ENCODE peak calls at places on chromosomes 11 and 22, in four cellular contexts. N is HepG2, C is K562, F is GM12878. U is an unnamed sample.

GRCh38 chr11:4495487-4495886 is 13.0 kb downstream of the OR52K1 start:
- DNase-seq in N (no peak), F (no peak), C (no peak), U (no peak)

GRCh38 chr22:20957118-20957690 is 9.9 kb upstream of the AIFM3 start:
- DNase-seq in C (no peak), F (no peak), N (no peak), U (no peak)

GRCh38 chr11:73324665-73325035 is 16.6 kb downstream of the ARHGEF17 start:
- DNase-seq in C (no peak), N (no peak), F (no peak), U (no peak)

GRCh38 chr11:34447044-34447443 is 8.3 kb downstream of the CAT start:
- DNase-seq in C (no peak), F (no peak), N (no peak), U (no peak)

GRCh38 chr11:18727499-18728236 is 1.7 kb upstream of the IGSF22 start:
- DNase-seq in C (peak; percentile 75), N (peak; percentile 48), F (no peak), U (peak; percentile 76)

GRCh38 chr11:86687083-86687799 is 14.8 kb upstream of the ME3 start:
- DNase-seq in F (no peak), C (no peak), N (no peak), U (no peak)

GRCh38 chr11:127105578-127105977 is 105.0 kb upstream of the KIRREL3 start:
- DNase-seq in F (no peak), C (no peak), N (no peak), U (no peak)

GRCh38 chr11:488062-488461 is 19.0 kb downstream of the RNH1 start:
- DNase-seq in F (no peak), C (no peak), N (no peak), U (no peak)

GRCh38 chr11:41971592-41971991 is 512.1 kb upstream of the LRRC4C start:
- DNase-seq in F (no peak), N (no peak), C (no peak), U (no peak)

GRCh38 chr11:85939099-85940015 is 84.2 kb downstream of the CCDC83 start:
- DNase-seq in N (no peak), C (no peak), F (no peak), U (no peak)

GRCh38 chr11:114159802-114160588 is 100.5 kb downstream of the ZBTB16 start:
- DNase-seq in C (peak; percentile 92), N (peak; percentile 80), F (peak; percentile 34), U (peak; percentile 84)

GRCh38 chr11:74672956-74673895 is 58.0 kb downstream of the CHRDL2 start:
- DNase-seq in F (no peak), C (peak; percentile 32), N (no peak), U (no peak)

GRCh38 chr11:59416613-59417012 is 9.6 kb downstream of the OR5A2 start:
- DNase-seq in N (no peak), F (no peak), C (no peak), U (no peak)

GRCh38 chr11:128300785-128301184 is 286.6 kb downstream of the ETS1 start:
- DNase-seq in F (no peak), C (no peak), N (no peak), U (no peak)

GRCh38 chr11:125080531-125080911 is 17.4 kb downstream of the SLC37A2 start:
- DNase-seq in F (no peak), N (no peak), C (no peak), U (no peak)

GRCh38 chr11:94768602-94769511 is 701 bp downstream of the AMOTL1 start:
- DNase-seq in F (no peak), C (peak; percentile 52), N (no peak), U (no peak)

GRCh38 chr11:128174465-128175101 is 412.8 kb downstream of the ETS1 start:
- DNase-seq in F (no peak), C (no peak), N (no peak), U (no peak)

GRCh38 chr11:57637626-57638004 is 12.1 kb downstream of the YPEL4 start:
- DNase-seq in F (no peak), N (no peak), C (no peak), U (no peak)

GRCh38 chr11:100383357-100383865 is 303.7 kb upstream of the ARHGAP42 start:
- DNase-seq in F (no peak), N (no peak), C (no peak), U (no peak)

GRCh38 chr11:133501643-133502535 is 30.4 kb downstream of the OPCML start:
- DNase-seq in N (no peak), F (no peak), C (no peak), U (no peak)

GRCh38 chr11:43818220-43818619 is 62.4 kb upstream of the ALKBH3 start:
- DNase-seq in N (no peak), F (no peak), C (no peak), U (no peak)

GRCh38 chr22:39184586-39185577 is 32.4 kb upstream of the CBX7 start:
- DNase-seq in F (no peak), C (peak; percentile 4), N (no peak), U (peak; percentile 5)

GRCh38 chr11:68216171-68216938 is 3.3 kb upstream of the KMT5B start:
- DNase-seq in F (no peak), N (no peak), C (no peak), U (no peak)

GRCh38 chr11:116808262-116809175 is 14.6 kb downstream of the APOA4 start:
- DNase-seq in N (peak; percentile 98), F (no peak), C (no peak), U (no peak)

GRCh38 chr22:39204216-39204615 is 40.6 kb downstream of the PDGFB start:
- DNase-seq in C (peak; percentile 2), N (no peak), F (no peak), U (no peak)

GRCh38 chr22:42893366-42894150 is 36.5 kb upstream of the ARFGAP3 start:
- DNase-seq in F (no peak), C (no peak), N (no peak), U (no peak)

GRCh38 chr11:122207505-122207904 is 91.5 kb upstream of the BLID start:
- DNase-seq in F (no peak), C (no peak), N (no peak), U (no peak)

GRCh38 chr11:66321606-66322005 is 4.8 kb upstream of the CD248 start:
- DNase-seq in C (no peak), F (no peak), N (no peak), U (no peak)

GRCh38 chr11:121802542-121802941 is 313.5 kb downstream of the BLID start:
- DNase-seq in C (no peak), N (no peak), F (no peak), U (no peak)

GRCh38 chr11:67415501-67416304 is at the start of gene CARNS1:
- DNase-seq in C (no peak), F (no peak), N (no peak), U (no peak)

GRCh38 chr11:105168457-105168856 is 28.9 kb upstream of the CARD18 start:
- DNase-seq in F (no peak), C (no peak), N (no peak), U (no peak)

GRCh38 chr11:65422633-65423515 is at the start of gene NEAT1:
- DNase-seq in C (peak; percentile 78), F (no peak), N (peak; percentile 87), U (peak; percentile 69)

GRCh38 chr22:46984751-46985506 is 222.5 kb downstream of the TBC1D22A start:
- DNase-seq in C (no peak), F (no peak), N (no peak), U (no peak)

GRCh38 chr22:18990355-18991137 is 54.5 kb upstream of the PRODH start:
- DNase-seq in N (no peak), C (no peak), F (no peak), U (no peak)

GRCh38 chr22:19178065-19178658 is 374 bp downstream of the SLC25A1 start:
- DNase-seq in N (peak; percentile 21), F (no peak), C (peak; percentile 98), U (peak; percentile 56)

GRCh38 chr22:36853407-36854099 is 7.3 kb upstream of the NCF4 start:
- DNase-seq in C (peak; percentile 76), N (peak; percentile 25), F (no peak), U (peak; percentile 83)
- TF ChIP-seq FOXK2 in C (no peak), N (no peak), F (no peak), U (no peak)

DNA sequence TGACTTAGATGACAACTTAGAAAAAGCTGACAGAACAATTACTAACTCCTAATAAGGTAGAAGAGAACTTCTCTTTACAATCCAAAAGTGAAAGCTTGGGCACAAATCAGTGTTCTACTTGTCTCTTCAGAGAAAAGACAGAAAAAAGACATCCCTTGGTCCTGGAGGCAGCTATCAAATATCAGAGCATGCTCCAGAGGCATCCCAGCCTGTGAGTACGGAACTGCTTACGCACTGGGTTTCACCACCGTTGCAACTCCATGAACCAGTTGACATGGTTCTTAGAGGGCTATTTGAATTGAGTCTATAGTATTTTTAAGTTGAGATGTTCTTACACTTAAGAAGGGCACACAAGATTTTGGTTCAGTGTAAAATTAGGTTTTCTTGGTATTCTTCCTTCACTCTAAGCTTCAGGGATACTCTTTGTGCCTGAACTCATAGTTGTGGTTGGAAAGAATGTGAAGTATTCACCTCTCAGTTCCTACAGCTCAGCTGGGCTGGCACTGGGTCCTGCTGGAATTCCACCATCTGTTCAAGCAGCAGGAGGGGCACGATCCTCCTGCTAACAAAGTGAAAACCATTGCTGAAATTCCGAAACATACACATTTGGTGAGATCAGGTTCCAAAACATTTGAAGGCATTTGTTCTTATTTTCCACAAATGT is 6.3 kb downstream of the AKIP1 start:
- DNase-seq in F (no peak), C (no peak), N (peak; percentile 62), U (no peak)
- TF ChIP-seq FOXK2 in F (no peak), C (no peak), N (no peak), U (no peak)

GRCh38 chr11:108961095-108961494 is 296.2 kb downstream of the DDX10 start:
- DNase-seq in F (no peak), C (no peak), N (no peak), U (no peak)
- TF ChIP-seq FOXK2 in F (no peak), C (no peak), N (no peak), U (no peak)

GRCh38 chr11:88169481-88169880 is 5.8 kb downstream of the RAB38 start:
- DNase-seq in F (no peak), N (no peak), C (no peak), U (no peak)
- TF ChIP-seq FOXK2 in F (no peak), N (no peak), C (no peak), U (no peak)

DNA sequence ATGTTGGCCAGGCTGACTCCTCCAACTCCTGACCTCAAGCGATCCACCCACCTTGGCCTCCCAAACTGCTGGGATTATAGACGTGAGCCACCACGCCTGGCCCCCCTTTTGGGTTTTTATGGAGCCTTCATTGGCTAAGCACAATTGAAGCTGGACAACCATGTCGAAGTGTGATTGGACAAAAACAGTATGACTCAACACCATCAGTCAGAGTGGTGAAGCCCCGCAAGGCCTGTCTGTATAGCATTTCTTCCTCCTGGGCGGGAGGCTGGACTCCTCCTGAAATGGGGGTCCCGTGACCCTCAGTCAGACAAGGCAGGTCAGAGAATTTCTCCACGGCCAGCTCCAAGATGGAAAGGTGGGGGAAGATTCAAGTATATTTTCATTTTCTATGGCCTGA is 3.1 kb upstream of the PARVB start:
- DNase-seq in C (peak; percentile 42), F (no peak), N (no peak), U (no peak)
- TF ChIP-seq FOXK2 in C (no peak), F (no peak), N (no peak), U (no peak)

GRCh38 chr22:40703174-40703573 is 23.9 kb downstream of the MCHR1 start:
- DNase-seq in F (peak; percentile 41), C (no peak), N (no peak), U (no peak)
- TF ChIP-seq FOXK2 in F (no peak), C (no peak), N (no peak), U (no peak)

GRCh38 chr11:76445122-76446084 is 585 bp downstream of the EMSY start:
- DNase-seq in C (peak; percentile 78), F (no peak), N (peak; percentile 79), U (peak; percentile 79)
- TF ChIP-seq FOXK2 in C (no peak), F (no peak), N (no peak), U (no peak)

GRCh38 chr22:12601870-12602779 is 2925.9 kb upstream of the OR11H1 start:
- DNase-seq in N (peak; percentile 61), C (peak; percentile 84), F (no peak), U (no peak)
- TF ChIP-seq FOXK2 in N (no peak), C (no peak), F (no peak), U (no peak)